ENCODE peak calls at places on chromosomes 2 and 18, in four cellular contexts. D, M, J and O are unnamed samples.

GRCh38 chr2:151409601-151410484 is at the start of gene RIF1:
- DNase-seq in D (peak; percentile 85), M (peak; percentile 90), J (peak; percentile 92), O (peak; percentile 96)

GRCh38 chr2:9738062-9738717 is 105.1 kb upstream of the TAF1B start:
- DNase-seq in D (no peak), M (no peak), J (no peak), O (no peak)

GRCh38 chr2:28835787-28836186 is 25.2 kb downstream of the SPDYA start:
- DNase-seq in D (no peak), M (no peak), J (no peak), O (no peak)

GRCh38 chr2:51032748-51033355 is 920 bp upstream of the NRXN1 start:
- DNase-seq in D (no peak), M (no peak), J (no peak), O (no peak)

GRCh38 chr2:10086950-10087349 is 6.7 kb upstream of the CYS1 start:
- DNase-seq in D (no peak), M (no peak), J (peak; percentile 56), O (no peak)

GRCh38 chr2:27717070-27717453 is 53.4 kb downstream of the SLC4A1AP start:
- DNase-seq in D (no peak), M (no peak), J (no peak), O (no peak)

GRCh38 chr2:188294547-188294946 is 2.9 kb downstream of the GULP1 start:
- DNase-seq in D (no peak), M (no peak), J (no peak), O (no peak)

GRCh38 chr18:72868666-72869661 is 1.2 kb upstream of the NETO1 start:
- DNase-seq in D (no peak), M (no peak), J (no peak), O (no peak)

GRCh38 chr2:100580474-100581264 is 17.9 kb downstream of the PDCL3 start:
- DNase-seq in D (no peak), M (no peak), J (no peak), O (no peak)

GRCh38 chr2:20667531-20668401 is 822 bp downstream of the GDF7 start:
- DNase-seq in D (no peak), M (no peak), J (no peak), O (no peak)

GRCh38 chr18:9763876-9764605 is 55.9 kb downstream of the RAB31 start:
- DNase-seq in D (no peak), M (no peak), J (no peak), O (no peak)

GRCh38 chr2:140893685-140894084 is 1237.1 kb downstream of the LRP1B start:
- DNase-seq in D (peak; percentile 42), M (no peak), J (no peak), O (no peak)

GRCh38 chr2:223936862-223937326 is 8.2 kb downstream of the WDFY1 start:
- DNase-seq in D (no peak), M (no peak), J (no peak), O (no peak)

GRCh38 chr2:16035747-16036745 is 95.7 kb downstream of the MYCN start:
- DNase-seq in D (no peak), M (no peak), J (no peak), O (no peak)

GRCh38 chr2:60409207-60409871 is 144.1 kb downstream of the BCL11A start:
- DNase-seq in D (no peak), M (no peak), J (no peak), O (no peak)

GRCh38 chr2:241443486-241444223 is 64.7 kb downstream of the STK25 start:
- DNase-seq in D (no peak), M (no peak), J (no peak), O (no peak)

GRCh38 chr18:67805261-67805660 is 288.7 kb upstream of the DSEL start:
- DNase-seq in D (no peak), M (no peak), J (no peak), O (no peak)

GRCh38 chr18:79466591-79466990 is 70.9 kb downstream of the NFATC1 start:
- DNase-seq in D (no peak), M (no peak), J (no peak), O (no peak)

GRCh38 chr2:11899264-11899818 is 152.9 kb downstream of the LPIN1 start:
- DNase-seq in D (no peak), M (no peak), J (no peak), O (no peak)

GRCh38 chr2:228669751-228670150 is 488.3 kb upstream of the SPHKAP start:
- DNase-seq in D (no peak), M (no peak), J (no peak), O (no peak)

GRCh38 chr2:12493031-12493513 is 223.7 kb upstream of the TRIB2 start:
- DNase-seq in D (no peak), M (peak; percentile 67), J (no peak), O (no peak)

GRCh38 chr2:150255528-150255927 is 231.9 kb downstream of the RND3 start:
- DNase-seq in D (no peak), M (no peak), J (no peak), O (no peak)

DNA sequence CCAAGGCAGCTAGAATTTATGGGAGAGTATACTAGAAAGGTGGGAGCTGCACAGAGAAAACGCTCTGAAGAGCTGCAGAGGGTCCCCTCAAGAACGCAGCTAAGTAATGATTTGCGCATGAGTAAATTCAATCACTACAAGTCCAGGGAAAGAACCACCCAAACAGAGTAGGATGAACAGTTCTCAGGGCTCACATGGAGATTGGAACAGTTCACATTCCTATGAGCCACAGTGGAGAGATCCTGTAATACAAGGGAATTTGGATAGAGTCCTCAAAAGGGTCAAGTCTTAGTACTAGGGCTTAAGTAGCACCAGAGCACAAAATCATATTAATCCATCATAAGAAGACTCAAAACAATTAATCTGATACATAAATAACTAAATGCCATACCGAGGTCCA is 12.7 kb downstream of the OLA1 start:
- DNase-seq in D (no peak), M (no peak), J (no peak), O (no peak)
- TF ChIP-seq TCF7L2 in D (no peak), M (no peak), J (no peak), O (no peak)

GRCh38 chr18:49025767-49026500 is 75.2 kb upstream of the SMAD7 start:
- DNase-seq in D (no peak), M (no peak), J (no peak), O (no peak)

GRCh38 chr18:49023938-49024341 is 73.2 kb upstream of the SMAD7 start:
- DNase-seq in D (no peak), M (no peak), J (no peak), O (no peak)

GRCh38 chr18:49025426-49025766 is 74.6 kb upstream of the SMAD7 start:
- DNase-seq in D (no peak), M (no peak), J (no peak), O (no peak)

GRCh38 chr18:49024408-49024807 is 73.6 kb upstream of the SMAD7 start:
- DNase-seq in D (no peak), M (no peak), J (no peak), O (no peak)

GRCh38 chr18:49024808-49025361 is 74.1 kb upstream of the SMAD7 start:
- DNase-seq in D (no peak), M (no peak), J (no peak), O (no peak)
- TF ChIP-seq TCF7L2 in D (no peak), M (no peak), J (no peak), O (no peak)

GRCh38 chr2:68766378-68766845 is 31.8 kb downstream of the ARHGAP25 start:
- DNase-seq in D (no peak), M (no peak), J (no peak), O (no peak)
- TF ChIP-seq TCF7L2 in D (no peak), M (no peak), J (no peak), O (no peak)

GRCh38 chr2:48713647-48714046 is 41.9 kb downstream of the LHCGR start:
- DNase-seq in D (no peak), M (no peak), J (no peak), O (no peak)

GRCh38 chr2:48715956-48716355 is 39.6 kb downstream of the LHCGR start:
- DNase-seq in D (no peak), M (no peak), J (no peak), O (no peak)

GRCh38 chr2:48714240-48714639 is 41.3 kb downstream of the LHCGR start:
- DNase-seq in D (no peak), M (no peak), J (no peak), O (no peak)

GRCh38 chr2:48717826-48718225 is 37.7 kb downstream of the LHCGR start:
- DNase-seq in D (no peak), M (no peak), J (no peak), O (no peak)

DNA sequence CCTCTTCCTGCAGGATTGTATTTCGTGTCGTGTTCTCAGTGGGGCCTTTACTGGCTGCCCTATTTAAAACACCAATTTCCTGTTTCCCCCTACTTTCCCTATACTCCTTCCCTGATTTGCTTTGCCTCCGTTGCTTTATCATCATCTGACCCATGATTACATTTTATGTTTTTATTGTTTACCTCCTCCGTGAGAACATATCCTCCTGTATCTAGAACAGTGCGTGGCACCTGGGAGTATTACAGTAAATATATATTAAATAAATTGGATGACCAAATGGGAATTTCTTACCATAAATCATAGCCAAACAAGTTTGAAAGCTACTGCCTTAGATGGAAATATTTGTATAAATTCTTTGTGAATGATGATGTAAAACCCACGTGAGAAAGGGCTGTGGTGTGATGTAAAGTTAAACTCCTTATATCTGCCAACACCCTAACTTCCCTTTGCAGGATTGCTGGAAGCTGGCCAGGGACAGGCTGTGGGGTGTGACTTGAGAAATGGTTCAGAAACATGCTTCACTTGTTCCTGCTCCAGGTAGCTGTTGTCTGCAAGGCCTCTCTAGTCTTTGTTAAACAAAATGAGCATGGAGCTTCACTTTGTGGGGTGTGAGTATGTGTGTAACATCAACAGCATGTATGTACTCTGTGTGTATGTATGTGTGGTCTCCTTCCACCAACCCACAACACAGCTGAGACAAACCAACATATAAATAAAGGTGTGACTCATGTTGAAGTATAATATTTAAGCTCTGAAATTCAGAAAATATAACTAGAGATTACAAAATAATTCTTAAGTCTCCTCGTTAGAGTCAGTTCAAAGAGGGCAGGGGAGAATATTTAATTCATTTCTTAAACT is 40.3 kb downstream of the LHCGR start:
- DNase-seq in D (no peak), M (no peak), J (no peak), O (no peak)
- TF ChIP-seq TCF7L2 in D (no peak), M (no peak), J (no peak), O (no peak)

GRCh38 chr2:36965196-36965595 is 1.1 kb downstream of the STRN start:
- DNase-seq in D (no peak), M (no peak), J (no peak), O (no peak)

GRCh38 chr2:36964496-36965058 is 1.8 kb downstream of the STRN start:
- DNase-seq in D (no peak), M (no peak), J (no peak), O (no peak)

GRCh38 chr2:36965751-36966369 is 476 bp downstream of the STRN start:
- DNase-seq in D (no peak), M (peak; percentile 86), J (no peak), O (no peak)

GRCh38 chr2:36966370-36967235 is at the start of gene STRN:
- DNase-seq in D (peak; percentile 71), M (peak; percentile 98), J (peak; percentile 93), O (peak; percentile 76)

GRCh38 chr2:36967236-36967876 is 1.0 kb upstream of the STRN start:
- DNase-seq in D (no peak), M (no peak), J (peak; percentile 58), O (no peak)
- TF ChIP-seq TCF7L2 in D (no peak), M (no peak), J (no peak), O (no peak)

DNA sequence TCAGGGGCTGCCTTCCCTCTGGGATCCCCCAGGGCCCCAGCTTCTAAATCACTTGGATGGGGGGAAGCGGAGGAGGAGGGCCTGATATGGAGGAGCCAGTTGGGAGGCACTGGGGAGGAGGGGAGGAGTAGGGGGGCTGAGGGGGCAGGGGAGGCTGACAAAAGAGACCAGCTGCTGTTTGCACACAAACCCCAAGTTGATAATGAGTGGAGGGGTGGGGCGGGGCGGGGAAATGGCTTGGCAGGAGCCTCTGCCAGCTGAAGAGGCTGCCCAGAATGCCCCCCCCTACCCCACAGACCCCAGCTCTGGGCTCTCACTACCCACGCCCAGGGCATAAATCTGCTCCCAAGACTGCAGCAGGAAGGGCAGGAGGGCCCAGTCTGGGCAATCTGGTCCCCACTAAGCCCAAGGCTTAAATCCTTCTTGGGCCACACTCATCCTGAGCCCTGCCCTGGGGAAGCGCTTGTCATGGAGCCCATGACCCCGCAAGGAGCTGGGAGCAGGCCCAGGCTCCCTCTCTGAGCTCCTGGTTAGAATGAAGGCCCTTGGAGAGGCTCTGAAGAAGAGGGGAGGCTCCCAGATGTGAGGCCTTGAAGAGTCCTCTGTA is 24.9 kb upstream of the PTMA start:
- DNase-seq in D (no peak), M (no peak), J (no peak), O (no peak)
- TF ChIP-seq TCF7L2 in D (no peak), M (no peak), J (no peak), O (no peak)